ENCODE peak calls at places on chromosomes 4 and X, in five cellular contexts. V is upper lobe of left lung, J is fibroblast of the aortic adventitia, E is A549, Q is MCF 10A. M is an unnamed sample.

GRCh38 chr4:24488399-24489164 is 95.8 kb downstream of the DHX15 start:
- DNase-seq in V (no peak), J (peak; percentile 74), E (peak; percentile 56), Q (peak; percentile 65), M (peak; percentile 70)

GRCh38 chrX:48683411-48683982 is at the start of gene WAS:
- DNase-seq in V (no peak), J (no peak), E (no peak), Q (no peak), M (no peak)

GRCh38 chr4:128333309-128334006 is 45.8 kb upstream of the PGRMC2 start:
- DNase-seq in V (no peak), J (no peak), E (no peak), Q (no peak), M (no peak)

GRCh38 chr4:144181386-144181785 is 40.9 kb upstream of the GYPA start:
- DNase-seq in V (no peak), J (no peak), E (no peak), Q (no peak), M (no peak)

GRCh38 chrX:101291204-101291603 is at the start of gene TAF7L:
- DNase-seq in V (peak; percentile 82), J (no peak), E (no peak), Q (no peak), M (no peak)

GRCh38 chr4:76275486-76276126 is 24.1 kb downstream of the FAM47E start:
- DNase-seq in V (no peak), J (no peak), E (peak; percentile 8), Q (no peak), M (no peak)

GRCh38 chr4:122747068-122747467 is 14.6 kb downstream of the BBS12 start:
- DNase-seq in V (no peak), J (no peak), E (no peak), Q (no peak), M (no peak)

GRCh38 chr4:4254666-4255065 is 6.6 kb upstream of the TMEM128 start:
- DNase-seq in V (no peak), J (no peak), E (no peak), Q (no peak), M (no peak)

GRCh38 chrX:2500091-2500680 is 590 bp downstream of the DHRSX start:
- DNase-seq in V (peak; percentile 91), J (peak; percentile 48), E (peak; percentile 73), Q (peak; percentile 45), M (peak; percentile 34)

GRCh38 chr4:31467781-31468180 is 747.6 kb downstream of the PCDH7 start:
- DNase-seq in V (no peak), J (peak; percentile 22), E (no peak), Q (peak; percentile 64), M (no peak)

GRCh38 chr4:113312529-113312928 is 263.1 kb downstream of the ANK2 start:
- DNase-seq in V (no peak), J (no peak), E (no peak), Q (no peak), M (no peak)

GRCh38 chr4:16627999-16628398 is 270.4 kb downstream of the LDB2 start:
- DNase-seq in V (no peak), J (peak; percentile 98), E (no peak), Q (peak; percentile 75), M (no peak)

GRCh38 chr4:42732776-42733175 is 75.9 kb upstream of the ATP8A1 start:
- DNase-seq in V (no peak), J (no peak), E (no peak), Q (no peak), M (no peak)

GRCh38 chr4:76016383-76016782 is 6.9 kb downstream of the CXCL10 start:
- DNase-seq in V (no peak), J (no peak), E (no peak), Q (no peak), M (no peak)

GRCh38 chr4:80171251-80171650 is 26.1 kb upstream of the PRDM8 start:
- DNase-seq in V (no peak), J (peak; percentile 95), E (no peak), Q (no peak), M (no peak)

GRCh38 chr4:85475631-85476233 is 782 bp downstream of the ARHGAP24 start:
- DNase-seq in V (peak; percentile 81), J (peak; percentile 39), E (peak; percentile 42), Q (no peak), M (peak; percentile 33)

GRCh38 chrX:153925739-153926593 is at the start of gene ARHGAP4:
- DNase-seq in V (peak; percentile 88), J (no peak), E (no peak), Q (no peak), M (no peak)

GRCh38 chrX:129823523-129823922 is 20.2 kb downstream of the ZDHHC9 start:
- DNase-seq in V (no peak), J (no peak), E (no peak), Q (no peak), M (no peak)

DNA sequence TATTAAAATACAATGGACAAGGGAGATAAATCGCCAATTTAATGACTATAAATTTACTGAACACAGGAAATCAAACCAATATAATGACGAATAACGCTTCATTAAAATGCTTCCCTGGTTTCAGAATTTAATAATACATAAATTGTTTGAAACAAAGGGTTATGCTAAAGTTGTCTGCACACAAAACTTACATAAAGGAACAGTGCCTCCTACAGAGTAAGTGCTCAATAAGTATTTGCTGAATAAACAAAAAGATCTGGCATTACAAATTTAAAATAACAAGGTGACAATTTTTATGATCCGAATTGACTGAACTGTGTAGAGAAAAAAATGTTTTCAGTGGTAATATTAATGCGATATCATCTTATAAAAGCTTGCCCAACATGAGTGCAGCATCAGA is 69.6 kb downstream of the NOCT start:
- DNase-seq in V (no peak), J (peak; percentile 50), E (peak; percentile 13), Q (peak; percentile 29), M (no peak)
- TF ChIP-seq CTCF in V (no peak), J (peak; percentile 40), E (peak; percentile 38), Q (peak; percentile 24), M (peak; percentile 12)

DNA sequence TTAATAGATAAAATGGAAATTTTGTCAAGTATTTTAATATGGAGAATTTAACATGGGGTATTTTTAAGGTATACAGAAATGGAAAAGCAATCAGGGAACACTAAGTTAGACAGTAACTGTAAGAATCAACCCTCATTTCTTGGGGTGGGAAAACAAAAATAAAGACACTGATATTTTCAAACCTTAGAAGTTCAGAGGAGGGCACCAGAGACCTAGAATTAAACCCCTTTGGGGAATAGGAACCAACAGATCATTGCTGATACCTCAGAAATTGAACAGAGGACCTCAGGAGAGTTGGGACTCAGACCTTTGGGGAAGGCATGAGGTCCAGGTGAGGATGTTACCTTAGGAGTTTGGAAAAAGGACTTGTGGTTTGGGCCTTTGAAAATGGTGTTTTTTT is 435.6 kb downstream of the TMA16 start:
- DNase-seq in V (no peak), J (no peak), E (no peak), Q (peak; percentile 5), M (no peak)
- TF ChIP-seq CTCF in V (no peak), J (no peak), E (no peak), Q (no peak), M (no peak)

GRCh38 chr4:102578819-102579218 is 77.7 kb downstream of the NFKB1 start:
- DNase-seq in V (no peak), J (no peak), E (peak; percentile 11), Q (no peak), M (no peak)
- TF ChIP-seq CTCF in V (no peak), J (no peak), E (no peak), Q (no peak), M (peak; percentile 24)

DNA sequence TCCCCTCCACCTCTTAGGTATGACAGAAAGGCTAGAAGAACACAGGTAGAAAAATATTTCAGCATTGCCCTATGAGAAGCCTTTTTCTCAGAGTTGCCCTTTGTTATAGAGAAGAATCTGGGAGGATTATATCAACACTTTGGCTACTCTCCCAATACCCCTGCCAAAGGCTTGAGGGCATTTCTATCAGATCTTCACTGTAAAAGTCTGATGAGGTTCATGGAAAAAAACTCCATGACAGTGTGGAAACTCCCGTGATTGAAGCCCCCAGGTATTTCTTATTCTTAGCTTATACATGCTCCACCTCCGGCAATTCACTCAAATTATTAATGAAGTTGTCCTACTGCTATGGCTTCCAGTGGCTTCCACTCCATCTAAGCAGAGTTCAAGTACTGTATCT is 753.6 kb downstream of the CENPC start:
- DNase-seq in V (no peak), J (no peak), E (no peak), Q (no peak), M (no peak)
- TF ChIP-seq CTCF in V (no peak), J (no peak), E (no peak), Q (no peak), M (no peak)

DNA sequence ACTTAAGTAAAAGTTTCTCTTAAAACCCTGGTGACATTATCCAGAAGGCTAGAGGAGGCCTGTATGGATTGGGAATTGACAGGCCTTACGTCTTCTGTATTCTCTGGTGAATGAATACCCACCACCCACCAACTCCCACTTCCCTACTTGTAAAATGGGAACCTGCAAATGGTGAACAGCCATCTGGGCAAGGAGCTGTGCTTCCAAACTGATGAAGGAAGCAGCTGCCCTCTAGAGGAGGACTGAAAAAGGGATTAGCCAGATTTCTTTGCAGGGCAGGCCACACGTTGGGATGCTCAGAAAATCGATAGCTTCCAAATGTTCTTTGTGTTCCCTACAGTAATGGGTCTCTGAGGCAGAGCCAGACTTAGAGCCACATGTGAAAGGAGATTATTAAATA is 39.3 kb upstream of the LPAR4 start:
- DNase-seq in V (no peak), J (peak; percentile 58), E (peak; percentile 34), Q (peak; percentile 24), M (no peak)
- TF ChIP-seq CTCF in V (peak; percentile 14), J (peak; percentile 63), E (peak; percentile 25), Q (peak; percentile 19), M (peak; percentile 39)

GRCh38 chr4:83753260-83753659 is 217.4 kb downstream of the GPAT3 start:
- DNase-seq in V (no peak), J (no peak), E (no peak), Q (no peak), M (no peak)
- TF ChIP-seq CTCF in V (no peak), J (peak; percentile 14), E (no peak), Q (no peak), M (no peak)

DNA sequence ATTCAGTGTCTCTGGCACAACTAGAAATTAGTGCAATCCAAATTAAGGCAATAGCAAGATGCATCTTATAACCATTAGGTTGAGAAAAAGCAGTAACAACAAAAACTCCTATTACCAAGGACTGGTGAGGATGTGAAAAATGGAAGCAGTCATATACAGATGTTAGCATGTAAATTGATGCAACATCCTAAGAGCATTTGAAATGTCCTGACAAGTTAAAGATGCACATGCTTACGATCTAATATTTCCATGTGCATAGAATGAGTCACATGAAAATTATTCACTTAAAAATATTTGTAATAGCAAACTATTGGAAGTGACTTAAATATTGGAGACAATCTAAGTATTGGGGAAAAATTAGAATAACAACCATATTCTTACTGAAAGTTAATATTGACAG is 163.0 kb downstream of the FAM13A start:
- DNase-seq in V (no peak), J (peak; percentile 13), E (no peak), Q (no peak), M (no peak)
- TF ChIP-seq CTCF in V (no peak), J (no peak), E (no peak), Q (no peak), M (no peak)